ENCODE peak calls at places on chromosomes 1 and 21, in six cellular contexts. N is GM23248, P is mammary epithelial cell, B is HCT116, H is K562, G is PC-3. W is an unnamed sample. For H3K4me1, the result is how much of the 10 kb centered on the place peaks cover.

GRCh38 chr21:42614391-42614790 is 39.0 kb upstream of the PDE9A start:
- DNase-seq in N (no peak), P (peak), B (no peak), H (no peak), G (no peak), W (no peak)

GRCh38 chr1:3948344-3948743 is 48.3 kb upstream of the C1orf174 start:
- DNase-seq in N (no peak), P (no peak), B (no peak), H (no peak), G (peak), W (no peak)

GRCh38 chr1:200075938-200076546 is 48.5 kb downstream of the NR5A2 start:
- DNase-seq in N (peak), P (peak), B (peak), H (no peak), G (peak), W (peak)

GRCh38 chr1:59926381-59927243 is at the start of gene CYP2J2:
- DNase-seq in N (peak), P (peak), B (peak), H (peak), G (peak), W (peak)

GRCh38 chr21:24093032-24093431 is 1514.2 kb downstream of the MRPL39 start:
- DNase-seq in N (no peak), P (no peak), B (no peak), H (no peak), G (no peak), W (no peak)

GRCh38 chr1:113226118-113226517 is 153.1 kb downstream of the LRIG2 start:
- DNase-seq in N (no peak), P (no peak), B (no peak), H (no peak), G (no peak), W (peak)

GRCh38 chr1:46193984-46194570 is 4.2 kb downstream of the POMGNT1 start:
- DNase-seq in N (no peak), P (no peak), B (no peak), H (no peak), G (no peak), W (no peak)

GRCh38 chr1:201583663-201584062 is 44.7 kb downstream of the NAV1 start:
- DNase-seq in N (no peak), P (no peak), B (no peak), H (no peak), G (no peak), W (no peak)

GRCh38 chr1:28301368-28302174 is 27.3 kb upstream of the MED18 start:
- DNase-seq in N (peak), P (peak), B (no peak), H (peak), G (peak), W (peak)

GRCh38 chr1:13813398-13814012 is 113.5 kb downstream of the PRDM2 start:
- DNase-seq in N (peak), P (no peak), B (no peak), H (peak), G (no peak), W (no peak)

GRCh38 chr1:26784023-26784871 is 3.5 kb upstream of the PIGV start:
- DNase-seq in N (peak), P (no peak), B (no peak), H (peak), G (peak), W (peak)

GRCh38 chr1:40690919-40691537 is 476 bp upstream of the NFYC start:
- DNase-seq in N (no peak), P (no peak), B (no peak), H (no peak), G (no peak), W (no peak)

GRCh38 chr21:41585199-41585994 is 77.4 kb upstream of the TMPRSS2 start:
- DNase-seq in N (no peak), P (no peak), B (no peak), H (no peak), G (no peak), W (no peak)

GRCh38 chr1:10132852-10133251 is 77.5 kb upstream of the KIF1B start:
- DNase-seq in N (no peak), P (no peak), B (no peak), H (no peak), G (no peak), W (no peak)

GRCh38 chr1:111436726-111437125 is 9.2 kb upstream of the OVGP1 start:
- DNase-seq in N (peak), P (no peak), B (no peak), H (no peak), G (peak), W (peak)

GRCh38 chr1:13517193-13517812 is 3.5 kb upstream of the LRRC38 start:
- DNase-seq in N (peak), P (no peak), B (peak), H (peak), G (peak), W (no peak)

GRCh38 chr1:117059334-117059677 is 820 bp upstream of the TTF2 start:
- DNase-seq in N (no peak), P (peak), B (peak), H (peak), G (peak), W (no peak)

GRCh38 chr1:1435911-1436633 is 582 bp downstream of the VWA1 start:
- DNase-seq in N (no peak), P (no peak), B (no peak), H (no peak), G (no peak), W (no peak)

GRCh38 chr1:37887986-37888700 is 28.8 kb upstream of the MTF1 start:
- DNase-seq in N (no peak), P (no peak), B (no peak), H (no peak), G (no peak), W (no peak)

GRCh38 chr1:190373705-190374336 is 103.8 kb downstream of the BRINP3 start:
- DNase-seq in N (no peak), P (peak), B (peak), H (no peak), G (peak), W (peak)

GRCh38 chr1:184851822-184852746 is 97.4 kb upstream of the EDEM3 start:
- DNase-seq in N (no peak), P (no peak), B (no peak), H (no peak), G (no peak), W (no peak)

GRCh38 chr1:41889506-41890414 is 29.0 kb downstream of the HIVEP3 start:
- DNase-seq in N (no peak), P (no peak), B (no peak), H (no peak), G (no peak), W (no peak)

GRCh38 chr1:41891403-41891896 is 27.3 kb downstream of the HIVEP3 start:
- DNase-seq in N (peak), P (peak), B (no peak), H (peak), G (no peak), W (no peak)

GRCh38 chr1:41894101-41894620 is 24.6 kb downstream of the HIVEP3 start:
- DNase-seq in N (no peak), P (no peak), B (no peak), H (no peak), G (no peak), W (no peak)

GRCh38 chr1:41890841-41891311 is 27.8 kb downstream of the HIVEP3 start:
- DNase-seq in N (peak), P (peak), B (no peak), H (peak), G (no peak), W (peak)

GRCh38 chr1:41892211-41892840 is 26.4 kb downstream of the HIVEP3 start:
- DNase-seq in N (no peak), P (no peak), B (no peak), H (no peak), G (no peak), W (no peak)
- H3K4me1 ChIP-seq in N (under half), P (under half), B (under half), H (under half), G (under half), W (under half)

GRCh38 chr1:217140041-217140901 is 417.0 kb upstream of the ESRRG start:
- DNase-seq in N (no peak), P (no peak), B (no peak), H (no peak), G (no peak), W (no peak)

GRCh38 chr1:217139513-217139912 is 416.3 kb upstream of the ESRRG start:
- DNase-seq in N (no peak), P (no peak), B (no peak), H (no peak), G (no peak), W (no peak)

GRCh38 chr1:217138173-217138838 is 415.1 kb upstream of the ESRRG start:
- DNase-seq in N (no peak), P (no peak), B (no peak), H (no peak), G (no peak), W (no peak)

GRCh38 chr1:217137210-217137871 is 414.1 kb upstream of the ESRRG start:
- DNase-seq in N (no peak), P (no peak), B (no peak), H (no peak), G (no peak), W (no peak)

GRCh38 chr1:217138839-217139466 is 415.7 kb upstream of the ESRRG start:
- DNase-seq in N (no peak), P (no peak), B (no peak), H (no peak), G (no peak), W (no peak)
- TF ChIP-seq EZH2 in N (no peak), P (no peak), B (no peak), H (no peak), G (no peak), W (peak)

GRCh38 chr1:17875171-17875881 is 120.2 kb downstream of the ACTL8 start:
- DNase-seq in N (peak), P (peak), B (no peak), H (no peak), G (peak), W (peak)

GRCh38 chr1:17875882-17876280 is 120.7 kb downstream of the ACTL8 start:
- DNase-seq in N (peak), P (peak), B (no peak), H (no peak), G (peak), W (peak)

GRCh38 chr1:17874665-17875064 is 119.5 kb downstream of the ACTL8 start:
- DNase-seq in N (peak), P (peak), B (no peak), H (no peak), G (peak), W (peak)

GRCh38 chr1:17873007-17873675 is 118.0 kb downstream of the ACTL8 start:
- DNase-seq in N (no peak), P (no peak), B (no peak), H (no peak), G (peak), W (no peak)

DNA sequence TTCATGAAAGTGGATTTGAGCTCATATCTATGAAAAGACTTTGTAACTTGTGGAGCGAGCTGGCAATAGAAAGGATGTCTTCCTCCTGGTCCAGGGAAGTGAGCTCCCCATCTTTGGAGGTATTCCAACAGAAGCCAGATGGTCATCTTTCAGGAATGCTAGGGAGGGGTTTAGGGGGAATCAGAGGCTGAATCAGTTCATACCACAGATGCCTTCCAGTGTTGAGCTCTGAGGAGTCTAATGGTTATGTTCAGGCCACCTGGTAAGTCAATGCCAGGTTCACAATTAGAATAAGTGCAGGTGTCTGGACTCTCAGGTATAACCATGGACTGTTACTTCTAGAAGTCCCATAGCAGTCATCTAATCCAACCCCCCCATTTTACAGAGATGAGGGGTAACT is 119.1 kb downstream of the ACTL8 start:
- DNase-seq in N (peak), P (peak), B (no peak), H (no peak), G (peak), W (peak)
- H3K4me2 ChIP-seq in N (peak), P (no peak), B (peak), H (no peak), G (peak), W (peak)

GRCh38 chr1:172298146-172298545 is 122.3 kb upstream of the C1orf105 start:
- DNase-seq in N (no peak), P (no peak), B (no peak), H (no peak), G (no peak), W (no peak)

DNA sequence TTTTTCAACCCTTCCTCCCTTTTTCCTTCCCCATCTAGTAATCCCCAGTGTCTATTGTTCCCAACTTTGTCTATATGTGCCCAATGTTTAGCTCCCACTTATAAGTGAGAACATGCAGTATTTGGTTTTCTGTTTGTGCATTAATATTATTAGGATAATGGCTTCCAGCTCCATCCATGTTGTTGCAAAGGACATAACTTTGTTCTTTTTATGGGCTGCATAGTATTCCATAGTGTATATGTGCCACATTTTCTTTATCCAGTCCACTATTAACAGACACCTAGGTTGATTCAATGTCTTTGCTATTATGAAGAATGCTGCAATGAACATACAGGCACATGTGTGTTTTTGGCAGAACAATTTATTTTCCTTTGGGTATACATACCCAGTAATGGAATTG is 121.0 kb upstream of the C1orf105 start:
- DNase-seq in N (no peak), P (no peak), B (no peak), H (no peak), G (no peak), W (no peak)
- H3K4me1 ChIP-seq in N (under half), P (under half), B (under half), H (under half), G (under half), W (under half)

DNA sequence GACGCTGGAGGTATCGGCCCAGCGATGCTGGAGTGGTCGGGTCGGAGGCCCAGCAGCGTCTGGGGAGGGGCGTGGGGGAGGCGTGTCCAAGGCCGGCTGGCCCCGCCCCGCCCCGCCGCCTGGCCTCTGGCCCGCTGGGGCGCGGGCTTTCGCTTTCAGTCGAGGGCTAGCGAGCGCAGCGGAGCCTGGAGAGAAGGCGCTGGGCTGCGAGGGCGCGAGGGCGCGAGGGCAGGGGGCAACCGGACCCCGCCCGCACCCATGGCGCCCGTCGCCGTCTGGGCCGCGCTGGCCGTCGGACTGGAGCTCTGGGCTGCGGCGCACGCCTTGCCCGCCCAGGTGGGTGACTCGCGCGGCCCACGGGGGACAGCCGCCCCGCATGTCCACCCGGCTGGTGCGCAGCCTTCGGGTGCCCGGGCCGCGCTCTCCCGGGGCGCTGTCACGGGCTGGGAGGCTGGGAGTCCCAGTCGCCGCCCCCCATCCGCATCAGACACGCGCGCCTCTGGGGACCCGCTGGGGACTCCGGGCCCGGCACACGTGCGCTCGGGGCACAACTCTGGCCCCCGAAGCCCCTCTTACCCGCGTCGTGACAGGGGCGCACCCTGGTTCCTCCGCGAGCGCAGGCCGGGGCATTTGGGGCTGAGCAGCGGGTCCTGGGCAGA is at the start of gene TNFRSF1B:
- DNase-seq in N (peak), P (peak), B (no peak), H (peak), G (peak), W (no peak)
- TF ChIP-seq EZH2 in N (no peak), P (no peak), B (no peak), H (no peak), G (no peak), W (peak)

DNA sequence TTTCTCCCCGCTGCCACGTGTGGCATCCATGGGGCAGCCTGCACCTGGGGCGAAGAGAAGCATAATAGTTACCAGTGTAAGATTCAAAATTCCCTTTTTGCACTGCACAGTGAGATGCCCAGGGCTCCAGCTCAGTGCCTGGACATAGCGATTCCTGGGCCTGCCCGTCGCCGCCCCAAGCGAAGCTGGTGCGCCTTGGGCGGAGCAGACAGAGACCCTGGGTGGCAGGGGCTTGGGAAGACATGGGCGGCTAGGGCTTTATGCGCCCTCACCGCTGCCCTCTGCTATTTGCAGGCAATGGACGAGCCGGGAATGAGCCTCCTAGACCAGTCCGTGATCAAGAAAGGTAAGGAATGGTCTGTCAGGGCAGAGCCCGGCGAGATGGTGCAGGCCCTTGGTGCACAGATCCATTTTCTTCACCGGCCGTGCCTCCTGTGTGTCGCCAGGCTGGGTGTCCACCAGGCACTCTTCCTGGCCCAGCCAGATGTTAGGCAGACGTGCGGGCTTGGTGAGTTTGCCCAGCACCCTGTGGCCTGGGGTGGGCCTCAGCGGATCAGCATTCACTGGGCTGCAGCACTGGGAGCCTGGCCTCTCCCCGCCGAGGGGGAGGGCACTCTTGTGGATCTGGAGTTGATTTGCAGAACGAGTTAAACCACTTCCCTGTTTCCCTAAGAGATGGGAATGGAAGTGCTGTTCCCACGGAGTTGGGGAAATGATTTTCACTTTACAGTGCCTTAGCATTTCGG is 1.7 kb downstream of the TFAP2E start:
- DNase-seq in N (no peak), P (no peak), B (no peak), H (no peak), G (peak), W (no peak)
- H3K4me2 ChIP-seq in N (no peak), P (no peak), B (peak), H (no peak), G (peak), W (no peak)

GRCh38 chr1:157135646-157136045 is 2.5 kb downstream of the ETV3 start:
- DNase-seq in N (no peak), P (peak), B (no peak), H (no peak), G (no peak), W (no peak)
- H3K4me1 ChIP-seq in N (under half), P (half or more), B (under half), H (under half), G (under half), W (under half)

DNA sequence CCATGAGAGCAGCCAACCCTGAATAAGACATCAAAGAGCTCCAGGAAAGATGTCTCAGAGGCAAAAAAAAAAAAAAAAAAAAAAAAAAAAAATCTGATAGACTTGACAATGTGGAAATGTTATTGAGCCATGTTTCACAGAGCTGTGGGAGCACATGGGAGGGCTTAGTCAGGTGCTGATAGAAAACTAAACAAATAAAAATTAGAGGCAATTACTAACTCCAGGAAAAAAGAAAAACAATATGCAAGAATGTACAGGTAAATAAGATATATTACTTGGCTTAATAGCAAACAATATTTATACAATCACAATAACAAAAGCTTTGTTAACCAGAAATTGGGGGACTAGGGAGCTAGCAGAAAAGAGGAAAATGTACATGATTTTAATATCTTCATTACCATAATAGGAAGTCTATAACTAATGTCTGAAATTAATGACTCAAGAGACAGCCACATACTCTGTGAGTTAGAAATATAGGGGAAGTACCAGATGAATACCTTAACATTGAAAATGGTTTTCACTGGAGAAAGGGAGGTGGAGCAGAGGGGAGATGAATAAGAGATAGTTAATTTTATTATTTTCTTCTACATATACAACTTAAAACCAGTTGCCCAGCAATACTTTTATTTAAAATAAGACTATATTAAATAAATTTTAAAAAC is 16.9 kb upstream of the RGS16 start:
- DNase-seq in N (no peak), P (no peak), B (no peak), H (no peak), G (no peak), W (no peak)
- TF ChIP-seq EZH2 in N (no peak), P (no peak), B (no peak), H (no peak), G (no peak), W (no peak)

GRCh38 chr1:180584869-180585268 is 26.1 kb downstream of the OVAAL start:
- DNase-seq in N (no peak), P (no peak), B (no peak), H (no peak), G (no peak), W (no peak)
- H3K4me2 ChIP-seq in N (no peak), P (peak), B (no peak), H (peak), G (no peak), W (peak)

DNA sequence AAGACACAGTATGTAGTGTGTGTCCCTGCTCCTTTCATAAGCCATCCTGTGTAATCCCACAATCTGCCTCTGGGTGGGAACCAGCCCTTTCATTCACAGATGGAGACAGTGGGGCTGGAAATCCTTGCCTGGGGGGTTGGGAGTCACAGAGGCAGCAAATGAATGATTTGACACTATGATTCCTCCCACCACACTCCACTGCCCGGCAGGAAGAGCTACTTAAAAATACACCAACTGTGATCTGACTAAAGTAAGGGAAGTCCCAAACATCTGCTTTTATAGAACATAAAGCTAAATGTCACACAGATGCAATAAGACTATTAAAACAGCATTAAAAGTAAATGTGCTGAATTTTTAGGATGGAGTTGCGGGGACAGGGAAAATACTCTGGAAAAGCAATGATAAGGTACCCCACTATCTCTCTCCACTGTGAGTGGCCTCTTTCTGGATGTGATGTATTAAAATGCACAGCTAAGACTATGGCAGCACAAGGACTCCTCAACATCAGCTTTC is 4.3 kb downstream of the PARP1 start:
- DNase-seq in N (peak), P (peak), B (no peak), H (peak), G (peak), W (peak)
- H3K4me1 ChIP-seq in N (under half), P (under half), B (under half), H (under half), G (under half), W (under half)